ENCODE peak calls at places on chromosome 3, in eight cellular contexts. One of them, this sample, is unnamed.

GRCh38 chr3:171157286-171157685 is 130.8 kb upstream of the SLC2A2 start:
- DNase-seq in K562: no peak
- DNase-seq in HCT116: no peak
- DNase-seq in GM12878: no peak
- DNase-seq in endothelial cell of umbilical vein: no peak
- DNase-seq in SK-N-SH: no peak
- DNase-seq in H1: no peak
- DNase-seq in HepG2: peak; percentile 86
- DNase-seq in this sample: no peak

GRCh38 chr3:182516597-182517336 is 276.5 kb upstream of the ATP11B start:
- DNase-seq in K562: no peak
- DNase-seq in HCT116: no peak
- DNase-seq in GM12878: peak; percentile 46
- DNase-seq in endothelial cell of umbilical vein: no peak
- DNase-seq in SK-N-SH: no peak
- DNase-seq in H1: no peak
- DNase-seq in HepG2: no peak
- DNase-seq in this sample: no peak

GRCh38 chr3:158244274-158244673 is 134.4 kb downstream of the RSRC1 start:
- DNase-seq in K562: no peak
- DNase-seq in HCT116: no peak
- DNase-seq in GM12878: no peak
- DNase-seq in endothelial cell of umbilical vein: no peak
- DNase-seq in SK-N-SH: no peak
- DNase-seq in H1: no peak
- DNase-seq in HepG2: no peak
- DNase-seq in this sample: no peak

GRCh38 chr3:49554639-49555265 is 475 bp downstream of the BSN start:
- DNase-seq in K562: peak; percentile 68
- DNase-seq in HCT116: no peak
- DNase-seq in GM12878: no peak
- DNase-seq in endothelial cell of umbilical vein: no peak
- DNase-seq in SK-N-SH: no peak
- DNase-seq in H1: peak; percentile 86
- DNase-seq in HepG2: no peak
- DNase-seq in this sample: no peak

GRCh38 chr3:99920530-99921376 is 103.1 kb downstream of the CMSS1 start:
- DNase-seq in K562: peak; percentile 34
- DNase-seq in HCT116: no peak
- DNase-seq in GM12878: no peak
- DNase-seq in endothelial cell of umbilical vein: peak; percentile 66
- DNase-seq in SK-N-SH: no peak
- DNase-seq in H1: no peak
- DNase-seq in HepG2: peak; percentile 97
- DNase-seq in this sample: no peak

GRCh38 chr3:144142151-144142855 is 170.7 kb downstream of the DIPK2A start:
- DNase-seq in K562: no peak
- DNase-seq in HCT116: no peak
- DNase-seq in GM12878: no peak
- DNase-seq in endothelial cell of umbilical vein: no peak
- DNase-seq in SK-N-SH: no peak
- DNase-seq in H1: no peak
- DNase-seq in HepG2: no peak
- DNase-seq in this sample: no peak

GRCh38 chr3:146550743-146551510 is 6.5 kb upstream of the PLSCR1 start:
- DNase-seq in K562: no peak
- DNase-seq in HCT116: peak; percentile 26
- DNase-seq in GM12878: no peak
- DNase-seq in endothelial cell of umbilical vein: peak; percentile 26
- DNase-seq in SK-N-SH: no peak
- DNase-seq in H1: no peak
- DNase-seq in HepG2: no peak
- DNase-seq in this sample: no peak

GRCh38 chr3:97872209-97873042 is 50.6 kb downstream of the CRYBG3 start:
- DNase-seq in K562: no peak
- DNase-seq in HCT116: no peak
- DNase-seq in GM12878: no peak
- DNase-seq in endothelial cell of umbilical vein: peak; percentile 86
- DNase-seq in SK-N-SH: peak; percentile 19
- DNase-seq in H1: no peak
- DNase-seq in HepG2: no peak
- DNase-seq in this sample: no peak

GRCh38 chr3:58766587-58767282 is 100.2 kb upstream of the FAM3D start:
- DNase-seq in K562: no peak
- DNase-seq in HCT116: no peak
- DNase-seq in GM12878: no peak
- DNase-seq in endothelial cell of umbilical vein: no peak
- DNase-seq in SK-N-SH: no peak
- DNase-seq in H1: no peak
- DNase-seq in HepG2: no peak
- DNase-seq in this sample: no peak

GRCh38 chr3:118842147-118842863 is 192.3 kb downstream of the IGSF11 start:
- DNase-seq in K562: no peak
- DNase-seq in HCT116: peak; percentile 4
- DNase-seq in GM12878: peak; percentile 20
- DNase-seq in endothelial cell of umbilical vein: no peak
- DNase-seq in SK-N-SH: no peak
- DNase-seq in H1: no peak
- DNase-seq in HepG2: no peak
- DNase-seq in this sample: no peak

GRCh38 chr3:36827133-36827532 is 62.8 kb upstream of the DCLK3 start:
- DNase-seq in K562: no peak
- DNase-seq in HCT116: no peak
- DNase-seq in GM12878: no peak
- DNase-seq in endothelial cell of umbilical vein: no peak
- DNase-seq in SK-N-SH: no peak
- DNase-seq in H1: no peak
- DNase-seq in HepG2: no peak
- DNase-seq in this sample: no peak

GRCh38 chr3:174089592-174089991 is 692.0 kb downstream of the NLGN1 start:
- DNase-seq in K562: no peak
- DNase-seq in HCT116: no peak
- DNase-seq in GM12878: no peak
- DNase-seq in endothelial cell of umbilical vein: no peak
- DNase-seq in SK-N-SH: peak; percentile 3
- DNase-seq in H1: no peak
- DNase-seq in HepG2: no peak
- DNase-seq in this sample: peak; percentile 88

GRCh38 chr3:71087109-71088018 is 496.2 kb downstream of the FOXP1 start:
- DNase-seq in K562: no peak
- DNase-seq in HCT116: no peak
- DNase-seq in GM12878: peak; percentile 80
- DNase-seq in endothelial cell of umbilical vein: peak; percentile 32
- DNase-seq in SK-N-SH: no peak
- DNase-seq in H1: no peak
- DNase-seq in HepG2: peak; percentile 83
- DNase-seq in this sample: no peak

GRCh38 chr3:139117136-139117675 is 72.5 kb upstream of the PRR23C start:
- DNase-seq in K562: no peak
- DNase-seq in HCT116: no peak
- DNase-seq in GM12878: no peak
- DNase-seq in endothelial cell of umbilical vein: no peak
- DNase-seq in SK-N-SH: no peak
- DNase-seq in H1: peak; percentile 4
- DNase-seq in HepG2: no peak
- DNase-seq in this sample: no peak

DNA sequence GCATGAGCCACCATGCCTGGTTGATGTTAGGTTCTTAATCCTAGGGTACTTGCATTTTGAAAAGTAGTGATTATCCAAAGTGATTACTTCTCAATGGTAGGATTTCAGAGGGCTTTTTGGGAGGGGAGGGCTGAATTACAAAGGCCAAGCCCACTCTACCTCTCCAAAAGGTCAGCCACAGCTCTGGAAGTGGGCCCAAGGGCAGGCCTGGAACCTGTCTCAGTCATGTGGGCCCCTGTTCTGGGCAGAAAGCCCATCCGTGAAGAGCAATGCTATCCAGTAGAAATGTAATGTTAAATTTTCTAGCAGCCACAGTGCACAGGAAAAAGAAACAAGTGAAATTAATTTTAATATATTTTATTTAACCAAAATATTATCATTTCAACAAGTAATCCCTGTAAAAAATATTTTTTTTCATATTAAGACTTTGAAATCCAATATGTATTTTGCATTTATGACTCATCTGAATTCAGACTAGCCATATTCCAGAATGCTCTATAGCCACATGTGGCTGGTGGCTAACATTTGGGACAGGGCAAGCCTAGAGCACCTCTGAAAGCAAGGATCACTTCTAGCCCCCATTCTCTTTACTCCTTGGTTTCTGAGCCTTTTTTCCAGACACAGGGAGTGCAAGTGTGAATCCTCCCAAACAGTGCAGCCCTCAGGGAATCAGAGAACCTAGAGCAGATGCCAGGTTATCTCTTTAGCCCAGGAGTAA is 16.8 kb downstream of the RFT1 start:
- DNase-seq in K562: no peak
- DNase-seq in HCT116: no peak
- DNase-seq in GM12878: no peak
- DNase-seq in endothelial cell of umbilical vein: no peak
- DNase-seq in SK-N-SH: no peak
- DNase-seq in H1: no peak
- DNase-seq in HepG2: no peak
- DNase-seq in this sample: no peak
- H3K9ac ChIP-seq in K562: no peak overlapping the region
- H3K9ac ChIP-seq in HCT116: no peak overlapping the region
- H3K9ac ChIP-seq in GM12878: no peak overlapping the region
- H3K9ac ChIP-seq in endothelial cell of umbilical vein: no peak overlapping the region
- H3K9ac ChIP-seq in SK-N-SH: peak overlapping the region; percentile 26
- H3K9ac ChIP-seq in H1: no peak overlapping the region
- H3K9ac ChIP-seq in HepG2: no peak overlapping the region
- H3K9ac ChIP-seq in this sample: no peak overlapping the region

DNA sequence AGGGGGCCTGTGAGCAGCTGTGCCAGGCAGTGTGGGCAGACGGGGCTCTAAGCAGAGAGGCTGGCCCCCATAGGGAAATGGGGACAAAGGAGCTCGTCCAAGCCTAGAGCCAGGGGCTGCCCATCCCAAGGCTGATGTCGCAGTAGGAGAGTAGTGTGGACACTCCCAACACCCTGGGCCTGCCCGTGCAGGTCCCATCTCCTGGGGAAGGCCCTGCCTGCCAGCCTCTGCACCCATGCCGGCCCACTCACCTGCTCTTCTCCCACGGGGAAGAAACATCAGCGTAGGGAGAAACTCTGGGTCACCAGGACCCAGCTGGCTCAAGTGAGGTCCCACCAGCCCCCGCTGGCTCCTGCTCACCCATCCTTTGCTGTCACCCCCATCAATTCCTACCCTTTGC is 10.7 kb upstream of the DUSP7 start:
- DNase-seq in K562: no peak
- DNase-seq in HCT116: no peak
- DNase-seq in GM12878: no peak
- DNase-seq in endothelial cell of umbilical vein: no peak
- DNase-seq in SK-N-SH: no peak
- DNase-seq in H1: no peak
- DNase-seq in HepG2: no peak
- DNase-seq in this sample: no peak
- TF ChIP-seq POLR2AphosphoS5 in K562: no peak
- TF ChIP-seq POLR2AphosphoS5 in HCT116: no peak
- TF ChIP-seq POLR2AphosphoS5 in GM12878: no peak
- TF ChIP-seq POLR2AphosphoS5 in endothelial cell of umbilical vein: no peak
- TF ChIP-seq POLR2AphosphoS5 in SK-N-SH: no peak
- TF ChIP-seq POLR2AphosphoS5 in H1: no peak
- TF ChIP-seq POLR2AphosphoS5 in HepG2: no peak
- TF ChIP-seq POLR2AphosphoS5 in this sample: no peak

GRCh38 chr3:17183951-17184550 is 299.3 kb downstream of the PLCL2 start:
- DNase-seq in K562: peak; percentile 28
- DNase-seq in HCT116: peak; percentile 8
- DNase-seq in GM12878: no peak
- DNase-seq in endothelial cell of umbilical vein: peak; percentile 12
- DNase-seq in SK-N-SH: no peak
- DNase-seq in H1: no peak
- DNase-seq in HepG2: no peak
- DNase-seq in this sample: no peak

GRCh38 chr3:17179381-17180205 is 294.8 kb downstream of the PLCL2 start:
- DNase-seq in K562: no peak
- DNase-seq in HCT116: no peak
- DNase-seq in GM12878: peak; percentile 56
- DNase-seq in endothelial cell of umbilical vein: no peak
- DNase-seq in SK-N-SH: no peak
- DNase-seq in H1: no peak
- DNase-seq in HepG2: no peak
- DNase-seq in this sample: no peak

GRCh38 chr3:17176757-17177156 is 292.0 kb downstream of the PLCL2 start:
- DNase-seq in K562: peak; percentile 19
- DNase-seq in HCT116: no peak
- DNase-seq in GM12878: no peak
- DNase-seq in endothelial cell of umbilical vein: no peak
- DNase-seq in SK-N-SH: no peak
- DNase-seq in H1: no peak
- DNase-seq in HepG2: no peak
- DNase-seq in this sample: no peak

GRCh38 chr3:17181413-17181907 is 296.7 kb downstream of the PLCL2 start:
- DNase-seq in K562: no peak
- DNase-seq in HCT116: no peak
- DNase-seq in GM12878: no peak
- DNase-seq in endothelial cell of umbilical vein: no peak
- DNase-seq in SK-N-SH: no peak
- DNase-seq in H1: no peak
- DNase-seq in HepG2: no peak
- DNase-seq in this sample: no peak

DNA sequence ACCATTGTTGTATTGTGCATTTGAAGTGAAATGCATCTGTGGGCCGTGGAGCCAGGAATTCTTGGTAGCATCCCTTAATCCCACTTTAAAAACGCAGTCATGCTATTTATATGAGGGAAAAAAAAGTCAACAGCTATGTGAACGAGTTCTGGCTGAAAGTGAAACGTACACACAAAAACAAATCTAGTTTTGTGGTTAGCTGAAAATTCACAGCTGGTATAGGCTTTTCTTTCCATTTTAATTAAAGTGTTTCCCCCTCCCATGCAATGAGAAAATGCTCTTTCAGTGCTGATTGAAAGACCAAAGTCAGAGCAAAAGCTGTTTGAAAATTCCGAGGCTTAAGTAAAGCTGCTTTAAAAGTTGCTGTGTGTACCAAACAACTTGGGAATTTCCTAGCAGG is 297.4 kb downstream of the PLCL2 start:
- DNase-seq in K562: no peak
- DNase-seq in HCT116: no peak
- DNase-seq in GM12878: peak; percentile 73
- DNase-seq in endothelial cell of umbilical vein: no peak
- DNase-seq in SK-N-SH: no peak
- DNase-seq in H1: no peak
- DNase-seq in HepG2: no peak
- DNase-seq in this sample: no peak
- H3K9ac ChIP-seq in K562: no peak overlapping the region
- H3K9ac ChIP-seq in HCT116: no peak overlapping the region
- H3K9ac ChIP-seq in GM12878: no peak overlapping the region
- H3K9ac ChIP-seq in endothelial cell of umbilical vein: no peak overlapping the region
- H3K9ac ChIP-seq in SK-N-SH: no peak overlapping the region
- H3K9ac ChIP-seq in H1: no peak overlapping the region
- H3K9ac ChIP-seq in HepG2: no peak overlapping the region
- H3K9ac ChIP-seq in this sample: no peak overlapping the region

DNA sequence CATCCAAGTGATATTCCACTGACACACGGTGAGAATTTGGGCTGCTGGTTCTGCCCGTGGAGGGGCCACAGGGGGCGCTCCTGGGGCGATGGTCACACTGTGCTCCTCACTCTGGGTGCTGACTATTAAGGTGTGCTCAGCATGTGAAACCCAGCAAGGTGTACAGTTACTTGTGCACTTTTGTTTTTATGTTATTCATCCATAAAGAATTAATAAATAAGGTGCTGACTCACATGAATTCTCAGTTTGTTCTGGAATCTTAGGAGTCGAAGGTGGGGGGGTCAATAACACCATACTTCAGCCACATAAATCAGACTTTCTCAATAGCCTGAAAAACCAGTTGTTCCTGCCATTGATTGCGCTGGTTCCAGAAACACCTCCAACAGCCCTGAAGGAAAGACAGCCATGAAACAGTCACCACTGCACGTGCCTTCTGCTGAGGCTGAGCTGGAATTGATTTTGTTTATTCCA is 53.5 kb upstream of the SPATA12 start:
- DNase-seq in K562: peak; percentile 49
- DNase-seq in HCT116: peak; percentile 56
- DNase-seq in GM12878: no peak
- DNase-seq in endothelial cell of umbilical vein: no peak
- DNase-seq in SK-N-SH: no peak
- DNase-seq in H1: peak; percentile 72
- DNase-seq in HepG2: no peak
- DNase-seq in this sample: no peak
- TF ChIP-seq POLR2AphosphoS5 in K562: no peak
- TF ChIP-seq POLR2AphosphoS5 in HCT116: no peak
- TF ChIP-seq POLR2AphosphoS5 in GM12878: no peak
- TF ChIP-seq POLR2AphosphoS5 in endothelial cell of umbilical vein: no peak
- TF ChIP-seq POLR2AphosphoS5 in SK-N-SH: no peak
- TF ChIP-seq POLR2AphosphoS5 in H1: no peak
- TF ChIP-seq POLR2AphosphoS5 in HepG2: no peak
- TF ChIP-seq POLR2AphosphoS5 in this sample: no peak

This sample was measured in SK-N-MC.